ENCODE peak calls at places on chromosomes 12 and 14, in seven cellular contexts. G is central memory CD8-positive, alpha-beta T cell; N is AG20443; F is GM19239; K is progenitor cell of endocrine pancreas; I is NCI-H1092 treated with DMSO at 0.1 percent for 48 hours; W is upper lobe of left lung. M is an unnamed sample.

GRCh38 chr14:73267474-73267873 is 30.2 kb downstream of the PAPLN start:
- DNase-seq in G (no peak), N (no peak), F (no peak), K (no peak), I (no peak), W (no peak), M (no peak)

GRCh38 chr14:53741379-53742225 is 215.0 kb downstream of the BMP4 start:
- DNase-seq in G (no peak), N (no peak), F (no peak), K (no peak), I (no peak), W (no peak), M (no peak)

GRCh38 chr12:53123578-53124351 is 20.5 kb downstream of the SOAT2 start:
- DNase-seq in G (no peak), N (peak), F (no peak), K (no peak), I (no peak), W (no peak), M (no peak)

GRCh38 chr14:69937367-69937777 is 58.2 kb downstream of the SMOC1 start:
- DNase-seq in G (no peak), N (no peak), F (no peak), K (no peak), I (no peak), W (no peak), M (no peak)

GRCh38 chr12:119181202-119181601 is 2.5 kb downstream of the HSPB8 start:
- DNase-seq in G (no peak), N (no peak), F (no peak), K (no peak), I (no peak), W (no peak), M (no peak)

GRCh38 chr12:110543252-110543959 is 39.7 kb downstream of the PPTC7 start:
- DNase-seq in G (no peak), N (no peak), F (no peak), K (no peak), I (no peak), W (no peak), M (no peak)

GRCh38 chr14:58826845-58827686 is 189.3 kb downstream of the DACT1 start:
- DNase-seq in G (no peak), N (no peak), F (no peak), K (no peak), I (no peak), W (no peak), M (no peak)

GRCh38 chr14:32986791-32987545 is 48.3 kb downstream of the NPAS3 start:
- DNase-seq in G (no peak), N (peak), F (no peak), K (no peak), I (no peak), W (no peak), M (no peak)

GRCh38 chr14:35940291-35940690 is 114.2 kb downstream of the BRMS1L start:
- DNase-seq in G (no peak), N (no peak), F (peak), K (no peak), I (no peak), W (no peak), M (no peak)

GRCh38 chr12:56326533-56326932 is 7.3 kb downstream of the PAN2 start:
- DNase-seq in G (no peak), N (no peak), F (no peak), K (no peak), I (no peak), W (no peak), M (no peak)

GRCh38 chr14:103561381-103562134 is 899 bp downstream of the BAG5 start:
- DNase-seq in G (no peak), N (peak), F (peak), K (no peak), I (no peak), W (no peak), M (no peak)

GRCh38 chr12:29148065-29148957 is 767 bp upstream of the FAR2 start:
- DNase-seq in G (no peak), N (peak), F (no peak), K (no peak), I (peak), W (no peak), M (no peak)

GRCh38 chr14:31950760-31951637 is 126.1 kb upstream of the ARHGAP5 start:
- DNase-seq in G (no peak), N (peak), F (no peak), K (peak), I (peak), W (peak), M (no peak)

GRCh38 chr14:50001146-50001998 is 108.5 kb downstream of the ARF6 start:
- DNase-seq in G (peak), N (peak), F (no peak), K (no peak), I (no peak), W (peak), M (peak)

GRCh38 chr14:99286761-99287160 is 14.8 kb upstream of the BCL11B start:
- DNase-seq in G (no peak), N (no peak), F (no peak), K (no peak), I (no peak), W (no peak), M (no peak)

GRCh38 chr12:66115083-66115600 is 15.4 kb downstream of the LLPH start:
- DNase-seq in G (no peak), N (no peak), F (no peak), K (no peak), I (no peak), W (no peak), M (no peak)

GRCh38 chr14:68521557-68521901 is 271.3 kb downstream of the ZFP36L1 start:
- DNase-seq in G (no peak), N (no peak), F (no peak), K (no peak), I (no peak), W (no peak), M (no peak)

GRCh38 chr14:76257842-76258397 is 106.2 kb downstream of the GPATCH2L start:
- DNase-seq in G (no peak), N (no peak), F (no peak), K (no peak), I (no peak), W (no peak), M (no peak)

GRCh38 chr12:87812711-87813110 is 216.5 kb downstream of the C12orf50 start:
- DNase-seq in G (no peak), N (no peak), F (no peak), K (no peak), I (no peak), W (no peak), M (no peak)

GRCh38 chr14:105299654-105300541 is 903 bp downstream of the BRF1 start:
- DNase-seq in G (no peak), N (peak), F (no peak), K (no peak), I (peak), W (no peak), M (no peak)

GRCh38 chr12:116159175-116159574 is 118.3 kb downstream of the MED13L start:
- DNase-seq in G (no peak), N (no peak), F (no peak), K (no peak), I (peak), W (no peak), M (no peak)

GRCh38 chr14:85471744-85472143 is 58.2 kb upstream of the FLRT2 start:
- DNase-seq in G (no peak), N (peak), F (no peak), K (no peak), I (no peak), W (no peak), M (no peak)

GRCh38 chr14:47044841-47045240 is 393.3 kb upstream of the RPL10L start:
- DNase-seq in G (no peak), N (no peak), F (no peak), K (no peak), I (peak), W (no peak), M (no peak)

GRCh38 chr12:62766516-62766915 is 168.4 kb downstream of the PPM1H start:
- DNase-seq in G (no peak), N (no peak), F (no peak), K (no peak), I (no peak), W (no peak), M (no peak)

GRCh38 chr12:32273063-32273521 is 126.3 kb upstream of the FGD4 start:
- DNase-seq in G (no peak), N (no peak), F (no peak), K (no peak), I (no peak), W (no peak), M (no peak)

GRCh38 chr12:105738036-105738435 is 400.7 kb downstream of the NUAK1 start:
- DNase-seq in G (no peak), N (no peak), F (no peak), K (no peak), I (no peak), W (peak), M (no peak)

GRCh38 chr14:51821822-51822221 is 38.6 kb upstream of the GNG2 start:
- DNase-seq in G (no peak), N (peak), F (no peak), K (no peak), I (no peak), W (no peak), M (no peak)

GRCh38 chr14:24279301-24280186 is 8.1 kb upstream of the RABGGTA start:
- DNase-seq in G (no peak), N (peak), F (peak), K (no peak), I (no peak), W (no peak), M (no peak)

GRCh38 chr12:131860472-131861260 is 32.5 kb downstream of the MMP17 start:
- DNase-seq in G (no peak), N (peak), F (no peak), K (no peak), I (no peak), W (peak), M (no peak)

GRCh38 chr14:33539918-33540357 is 410.9 kb downstream of the EGLN3 start:
- DNase-seq in G (no peak), N (no peak), F (no peak), K (no peak), I (no peak), W (no peak), M (no peak)

GRCh38 chr14:95499354-95499750 is 17.1 kb downstream of the SYNE3 start:
- DNase-seq in G (no peak), N (no peak), F (no peak), K (no peak), I (no peak), W (no peak), M (no peak)

GRCh38 chr12:58914457-58914856 is 5.8 kb downstream of the LRIG3 start:
- DNase-seq in G (no peak), N (no peak), F (no peak), K (no peak), I (peak), W (no peak), M (no peak)

GRCh38 chr12:79409562-79409961 is 281.2 kb downstream of the PAWR start:
- DNase-seq in G (no peak), N (peak), F (no peak), K (no peak), I (no peak), W (no peak), M (no peak)

GRCh38 chr12:52198454-52199215 is 6.8 kb upstream of the KRT80 start:
- DNase-seq in G (no peak), N (no peak), F (no peak), K (no peak), I (no peak), W (no peak), M (no peak)

M was measured in activated T-helper 1 cell treated with Interleukin-2 at 50 U/mL for 16 hours.